ENCODE peak calls at places on chromosomes 13 and 19, in nine cellular contexts. T is retinal pigment epithelial cell, R is RPMI8226, P is AG20443, L is right atrium auricular region, D is EL, J is lower leg skin, H is astrocyte of the spinal cord, S is HEK293T. A is an unnamed sample.

GRCh38 chr19:17855333-17856152 is 4.2 kb upstream of the RPL18A start:
- DNase-seq in L (peak), H (peak), D (peak), R (peak), P (peak), S (peak), T (no peak), J (peak), A (peak)

GRCh38 chr19:55115446-55116065 is 1.9 kb downstream of the PPP1R12C start:
- DNase-seq in P (no peak), R (no peak), J (no peak), S (no peak), H (no peak), D (peak), L (no peak), T (no peak), A (peak)

GRCh38 chr19:926595-927043 is 784 bp downstream of the ARID3A start:
- DNase-seq in T (no peak), S (no peak), L (peak), H (peak), J (no peak), D (peak), R (peak), P (no peak), A (no peak)

GRCh38 chr19:6212403-6213265 is 67.1 kb downstream of the MLLT1 start:
- DNase-seq in R (no peak), D (no peak), T (no peak), H (no peak), L (no peak), P (no peak), J (no peak), S (no peak), A (no peak)

GRCh38 chr13:20714161-20714560 is 10.7 kb downstream of the IL17D start:
- DNase-seq in H (peak), L (no peak), J (no peak), T (no peak), S (no peak), R (no peak), D (peak), P (peak), A (no peak)

GRCh38 chr13:99383946-99384345 is 76.7 kb upstream of the GPR183 start:
- DNase-seq in P (no peak), D (no peak), R (no peak), S (no peak), J (peak), T (no peak), H (no peak), L (no peak), A (no peak)

GRCh38 chr19:53308339-53308811 is 25.2 kb upstream of the ZNF845 start:
- DNase-seq in P (peak), T (no peak), D (peak), L (no peak), S (no peak), H (no peak), R (peak), J (no peak), A (no peak)

GRCh38 chr19:14496849-14497346 is 971 bp upstream of the GIPC1 start:
- DNase-seq in J (no peak), L (no peak), D (no peak), H (no peak), P (no peak), T (no peak), S (no peak), R (no peak), A (no peak)

GRCh38 chr19:19743176-19743575 is 10.3 kb upstream of the ZNF14 start:
- DNase-seq in P (no peak), L (no peak), R (no peak), J (no peak), H (no peak), T (no peak), S (no peak), D (no peak), A (no peak)

GRCh38 chr19:21940684-21941083 is 70.1 kb downstream of the ZNF208 start:
- DNase-seq in T (no peak), H (no peak), D (no peak), L (no peak), R (no peak), P (no peak), S (no peak), J (no peak), A (no peak)